ENCODE peak calls at places on chromosomes 7 and 10, in six cellular contexts. G is NAMALWA, I is NCI-H748 treated with DMSO at 0.1 percent for 48 hours, F is T-helper 2 cell, U is HS-5, S is M059J. K is an unnamed sample.

GRCh38 chr10:101293007-101293723 is 60.8 kb upstream of the BTRC start:
- DNase-seq in G (no peak), I (no peak), F (no peak), U (no peak), S (no peak), K (no peak)

GRCh38 chr7:149422914-149423285 is 38.0 kb downstream of the ZNF777 start:
- DNase-seq in G (no peak), I (no peak), F (peak), U (no peak), S (no peak), K (no peak)

GRCh38 chr7:151247016-151247580 is 1.4 kb downstream of the SMARCD3 start:
- DNase-seq in G (no peak), I (no peak), F (no peak), U (no peak), S (no peak), K (no peak)

GRCh38 chr10:76492026-76492425 is 1060.6 kb downstream of the LRMDA start:
- DNase-seq in G (no peak), I (no peak), F (no peak), U (peak), S (peak), K (peak)

GRCh38 chr10:13322615-13323148 is 22.8 kb upstream of the PHYH start:
- DNase-seq in G (no peak), I (no peak), F (no peak), U (no peak), S (no peak), K (no peak)

GRCh38 chr7:5360451-5360850 is 63.2 kb downstream of the TNRC18 start:
- DNase-seq in G (no peak), I (no peak), F (no peak), U (no peak), S (no peak), K (no peak)

GRCh38 chr7:78220754-78221153 is 422.2 kb downstream of the PHTF2 start:
- DNase-seq in G (no peak), I (peak), F (no peak), U (no peak), S (no peak), K (no peak)

GRCh38 chr10:84138478-84139125 is 707 bp upstream of the GHITM start:
- DNase-seq in G (no peak), I (no peak), F (no peak), U (no peak), S (peak), K (no peak)

GRCh38 chr10:110414563-110415309 is 83.0 kb upstream of the DUSP5 start:
- DNase-seq in G (peak), I (no peak), F (peak), U (no peak), S (peak), K (peak)

GRCh38 chr7:121329460-121330052 is 756 bp downstream of the WNT16 start:
- DNase-seq in G (no peak), I (peak), F (peak), U (no peak), S (peak), K (no peak)

GRCh38 chr7:1536768-1537630 is 6.5 kb downstream of the MAFK start:
- DNase-seq in G (no peak), I (no peak), F (no peak), U (peak), S (peak), K (peak)

GRCh38 chr10:117441812-117442443 is 66.7 kb upstream of the PDZD8 start:
- DNase-seq in G (peak), I (no peak), F (no peak), U (peak), S (peak), K (no peak)